ENCODE peak calls at places on chromosomes 6 and 20, in nine cellular contexts. One of them, this sample, is unnamed.

GRCh38 chr20:36532388-36532787 is 8.9 kb upstream of the MYL9 start:
- DNase-seq in IMR-90: no peak
- DNase-seq in mammary epithelial cell: no peak
- DNase-seq in PC-3: no peak
- DNase-seq in neural progenitor cell: no peak
- DNase-seq in hepatocyte: no peak
- DNase-seq in fibroblast of lung: no peak
- DNase-seq in PC-9: no peak
- DNase-seq in SK-N-SH: no peak
- DNase-seq in this sample: no peak

GRCh38 chr6:140921366-140922226 is 1211.1 kb upstream of the GJE1 start:
- DNase-seq in IMR-90: peak; percentile 86
- DNase-seq in fibroblast of lung: peak; percentile 88
- DNase-seq in hepatocyte: peak; percentile 79
- DNase-seq in PC-9: peak; percentile 70
- DNase-seq in neural progenitor cell: peak; percentile 58
- DNase-seq in mammary epithelial cell: peak; percentile 89
- DNase-seq in PC-3: peak; percentile 89
- DNase-seq in SK-N-SH: peak; percentile 13
- DNase-seq in this sample: peak; percentile 14

GRCh38 chr6:160973311-160973710 is 18.3 kb upstream of the MAP3K4 start:
- DNase-seq in PC-9: no peak
- DNase-seq in mammary epithelial cell: no peak
- DNase-seq in SK-N-SH: peak; percentile 51
- DNase-seq in PC-3: no peak
- DNase-seq in neural progenitor cell: no peak
- DNase-seq in fibroblast of lung: peak; percentile 27
- DNase-seq in IMR-90: peak; percentile 81
- DNase-seq in hepatocyte: peak; percentile 60
- DNase-seq in this sample: no peak

GRCh38 chr6:50520862-50521261 is 192.5 kb upstream of the TFAP2D start:
- DNase-seq in fibroblast of lung: no peak
- DNase-seq in PC-9: no peak
- DNase-seq in SK-N-SH: no peak
- DNase-seq in PC-3: no peak
- DNase-seq in hepatocyte: no peak
- DNase-seq in neural progenitor cell: peak; percentile 77
- DNase-seq in IMR-90: no peak
- DNase-seq in mammary epithelial cell: no peak
- DNase-seq in this sample: no peak

GRCh38 chr6:106608080-106608668 is 21.1 kb downstream of the RTN4IP1 start:
- DNase-seq in IMR-90: peak; percentile 49
- DNase-seq in hepatocyte: peak; percentile 70
- DNase-seq in PC-9: peak; percentile 47
- DNase-seq in SK-N-SH: peak; percentile 51
- DNase-seq in fibroblast of lung: peak; percentile 51
- DNase-seq in neural progenitor cell: peak; percentile 65
- DNase-seq in PC-3: peak; percentile 76
- DNase-seq in mammary epithelial cell: peak; percentile 66
- DNase-seq in this sample: peak; percentile 53

GRCh38 chr20:34075647-34076046 is 36.4 kb downstream of the EIF2S2 start:
- DNase-seq in hepatocyte: no peak
- DNase-seq in IMR-90: no peak
- DNase-seq in neural progenitor cell: no peak
- DNase-seq in mammary epithelial cell: no peak
- DNase-seq in fibroblast of lung: no peak
- DNase-seq in PC-3: no peak
- DNase-seq in PC-9: no peak
- DNase-seq in SK-N-SH: no peak
- DNase-seq in this sample: no peak

GRCh38 chr6:109743739-109744138 is 52.6 kb downstream of the FIG4 start:
- DNase-seq in neural progenitor cell: no peak
- DNase-seq in fibroblast of lung: peak; percentile 76
- DNase-seq in PC-3: peak; percentile 77
- DNase-seq in SK-N-SH: no peak
- DNase-seq in mammary epithelial cell: peak; percentile 62
- DNase-seq in PC-9: peak; percentile 65
- DNase-seq in hepatocyte: no peak
- DNase-seq in IMR-90: peak; percentile 87
- DNase-seq in this sample: peak; percentile 73

GRCh38 chr20:41499961-41500725 is 118.0 kb downstream of the CHD6 start:
- DNase-seq in hepatocyte: no peak
- DNase-seq in PC-9: no peak
- DNase-seq in PC-3: no peak
- DNase-seq in mammary epithelial cell: no peak
- DNase-seq in fibroblast of lung: peak; percentile 39
- DNase-seq in neural progenitor cell: no peak
- DNase-seq in SK-N-SH: no peak
- DNase-seq in IMR-90: no peak
- DNase-seq in this sample: peak; percentile 6

GRCh38 chr6:2819115-2819514 is 22.5 kb downstream of the SERPINB1 start:
- DNase-seq in PC-9: no peak
- DNase-seq in SK-N-SH: no peak
- DNase-seq in neural progenitor cell: no peak
- DNase-seq in hepatocyte: no peak
- DNase-seq in PC-3: no peak
- DNase-seq in mammary epithelial cell: no peak
- DNase-seq in fibroblast of lung: no peak
- DNase-seq in IMR-90: no peak
- DNase-seq in this sample: no peak

GRCh38 chr6:169639653-169640278 is 62.1 kb downstream of the WDR27 start:
- DNase-seq in hepatocyte: no peak
- DNase-seq in fibroblast of lung: no peak
- DNase-seq in IMR-90: no peak
- DNase-seq in PC-3: no peak
- DNase-seq in PC-9: no peak
- DNase-seq in neural progenitor cell: peak; percentile 32
- DNase-seq in SK-N-SH: no peak
- DNase-seq in mammary epithelial cell: no peak
- DNase-seq in this sample: no peak

GRCh38 chr6:144106206-144106605 is 10.8 kb upstream of the SF3B5 start:
- DNase-seq in PC-3: no peak
- DNase-seq in mammary epithelial cell: no peak
- DNase-seq in fibroblast of lung: peak; percentile 9
- DNase-seq in hepatocyte: no peak
- DNase-seq in SK-N-SH: no peak
- DNase-seq in PC-9: no peak
- DNase-seq in IMR-90: no peak
- DNase-seq in neural progenitor cell: no peak
- DNase-seq in this sample: no peak

DNA sequence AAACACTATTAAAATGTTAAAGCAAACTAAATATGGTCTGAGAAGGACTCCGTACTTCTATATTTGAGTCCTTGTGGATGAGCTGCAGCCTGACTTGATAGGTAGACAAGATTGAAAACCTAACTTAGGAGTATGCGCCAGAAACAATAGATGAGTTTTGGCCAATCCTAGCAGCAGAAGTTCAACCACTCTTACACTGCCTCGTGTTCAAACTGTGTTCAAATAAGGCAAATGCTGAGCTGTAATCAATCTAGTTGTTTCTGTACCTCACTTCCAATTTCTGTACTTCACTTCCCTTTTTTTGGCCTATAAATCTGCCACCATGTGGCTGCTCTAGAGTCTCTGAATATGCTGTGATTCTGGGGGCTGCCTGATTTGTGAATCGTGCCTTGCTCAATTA is 13.2 kb upstream of the SERINC1 start:
- DNase-seq in neural progenitor cell: peak; percentile 33
- DNase-seq in mammary epithelial cell: no peak
- DNase-seq in IMR-90: no peak
- DNase-seq in PC-3: no peak
- DNase-seq in PC-9: no peak
- DNase-seq in SK-N-SH: no peak
- DNase-seq in fibroblast of lung: no peak
- DNase-seq in hepatocyte: no peak
- DNase-seq in this sample: no peak
- H4K20me1 ChIP-seq in neural progenitor cell: peaks cover 46% of the 10 kb centered on the region
- H4K20me1 ChIP-seq in mammary epithelial cell: no peaks in the 10 kb centered on the region
- H4K20me1 ChIP-seq in IMR-90: no peaks in the 10 kb centered on the region
- H4K20me1 ChIP-seq in PC-3: no peaks in the 10 kb centered on the region
- H4K20me1 ChIP-seq in PC-9: no peaks in the 10 kb centered on the region
- H4K20me1 ChIP-seq in SK-N-SH: no peaks in the 10 kb centered on the region
- H4K20me1 ChIP-seq in fibroblast of lung: no peaks in the 10 kb centered on the region
- H4K20me1 ChIP-seq in hepatocyte: no peaks in the 10 kb centered on the region
- H4K20me1 ChIP-seq in this sample: no peaks in the 10 kb centered on the region

DNA sequence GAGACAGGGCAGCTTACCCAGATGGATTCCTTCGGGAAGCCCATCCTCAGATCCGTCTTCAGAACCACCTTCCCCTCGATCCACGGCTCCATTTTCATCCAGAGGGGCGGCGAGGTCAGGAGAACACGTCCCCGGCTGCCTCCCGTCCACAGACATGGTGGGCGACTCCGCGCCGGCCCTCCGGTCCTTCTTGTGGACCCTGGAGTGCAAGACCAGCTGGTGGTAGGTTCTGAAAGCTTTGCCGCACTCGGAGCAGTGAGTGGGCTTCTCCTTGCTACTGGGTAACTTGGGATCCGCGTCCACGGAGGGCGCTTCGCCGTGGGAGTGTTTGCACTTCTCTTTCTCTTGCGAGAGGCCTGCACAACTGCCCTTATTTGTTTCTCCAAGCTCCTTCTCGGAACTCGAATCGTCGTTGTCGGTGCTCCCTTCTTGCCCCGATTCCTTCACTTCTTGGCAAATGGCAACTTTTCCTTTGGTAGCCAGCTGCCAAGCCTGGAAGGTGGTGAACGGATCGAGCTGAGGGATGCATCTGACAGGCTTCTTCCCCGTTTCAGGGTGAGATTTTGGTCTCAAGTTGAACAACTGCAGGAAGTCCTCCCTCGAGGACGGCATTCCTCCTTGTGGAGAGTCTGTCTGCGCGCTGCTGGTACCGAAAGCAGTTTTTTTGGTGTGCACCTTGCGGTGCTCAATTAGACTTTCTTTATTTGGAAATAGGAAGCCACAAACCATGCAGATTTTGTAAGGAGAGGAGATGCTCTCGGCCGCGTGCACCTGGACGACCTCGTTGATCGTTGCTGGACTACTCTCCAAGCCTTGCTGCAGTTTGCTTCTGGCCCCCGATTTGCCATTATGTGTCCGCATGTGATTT is 12.0 kb downstream of the ZNF217 start:
- DNase-seq in PC-9: no peak
- DNase-seq in PC-3: peak; percentile 57
- DNase-seq in fibroblast of lung: no peak
- DNase-seq in IMR-90: no peak
- DNase-seq in neural progenitor cell: no peak
- DNase-seq in hepatocyte: no peak
- DNase-seq in SK-N-SH: no peak
- DNase-seq in mammary epithelial cell: no peak
- DNase-seq in this sample: no peak
- H4K20me1 ChIP-seq in PC-9: no peaks in the 10 kb centered on the region
- H4K20me1 ChIP-seq in PC-3: peaks cover 17% of the 10 kb centered on the region
- H4K20me1 ChIP-seq in fibroblast of lung: no peaks in the 10 kb centered on the region
- H4K20me1 ChIP-seq in IMR-90: peaks cover 55% of the 10 kb centered on the region
- H4K20me1 ChIP-seq in neural progenitor cell: peaks cover 98% of the 10 kb centered on the region
- H4K20me1 ChIP-seq in hepatocyte: no peaks in the 10 kb centered on the region
- H4K20me1 ChIP-seq in SK-N-SH: peaks cover 20% of the 10 kb centered on the region
- H4K20me1 ChIP-seq in mammary epithelial cell: no peaks in the 10 kb centered on the region
- H4K20me1 ChIP-seq in this sample: no peaks in the 10 kb centered on the region

GRCh38 chr6:925656-926213 is 232.8 kb upstream of the EXOC2 start:
- DNase-seq in SK-N-SH: no peak
- DNase-seq in mammary epithelial cell: peak; percentile 6
- DNase-seq in IMR-90: no peak
- DNase-seq in PC-3: no peak
- DNase-seq in fibroblast of lung: no peak
- DNase-seq in PC-9: no peak
- DNase-seq in neural progenitor cell: no peak
- DNase-seq in hepatocyte: no peak
- DNase-seq in this sample: no peak
- H4K20me1 ChIP-seq in SK-N-SH: no peaks in the 10 kb centered on the region
- H4K20me1 ChIP-seq in mammary epithelial cell: no peaks in the 10 kb centered on the region
- H4K20me1 ChIP-seq in IMR-90: no peaks in the 10 kb centered on the region
- H4K20me1 ChIP-seq in PC-3: no peaks in the 10 kb centered on the region
- H4K20me1 ChIP-seq in fibroblast of lung: no peaks in the 10 kb centered on the region
- H4K20me1 ChIP-seq in PC-9: no peaks in the 10 kb centered on the region
- H4K20me1 ChIP-seq in neural progenitor cell: no peaks in the 10 kb centered on the region
- H4K20me1 ChIP-seq in hepatocyte: no peaks in the 10 kb centered on the region
- H4K20me1 ChIP-seq in this sample: no peaks in the 10 kb centered on the region

GRCh38 chr6:14634072-14634471 is 516.5 kb downstream of the CD83 start:
- DNase-seq in fibroblast of lung: no peak
- DNase-seq in PC-3: no peak
- DNase-seq in mammary epithelial cell: no peak
- DNase-seq in SK-N-SH: no peak
- DNase-seq in neural progenitor cell: no peak
- DNase-seq in IMR-90: no peak
- DNase-seq in hepatocyte: no peak
- DNase-seq in PC-9: no peak
- DNase-seq in this sample: no peak

GRCh38 chr6:14635195-14635594 is 517.6 kb downstream of the CD83 start:
- DNase-seq in IMR-90: no peak
- DNase-seq in hepatocyte: no peak
- DNase-seq in fibroblast of lung: no peak
- DNase-seq in mammary epithelial cell: peak; percentile 8
- DNase-seq in PC-3: no peak
- DNase-seq in PC-9: no peak
- DNase-seq in neural progenitor cell: no peak
- DNase-seq in SK-N-SH: no peak
- DNase-seq in this sample: no peak

GRCh38 chr6:14633453-14633852 is 515.9 kb downstream of the CD83 start:
- DNase-seq in neural progenitor cell: no peak
- DNase-seq in PC-9: no peak
- DNase-seq in PC-3: no peak
- DNase-seq in IMR-90: no peak
- DNase-seq in hepatocyte: no peak
- DNase-seq in SK-N-SH: no peak
- DNase-seq in mammary epithelial cell: no peak
- DNase-seq in fibroblast of lung: no peak
- DNase-seq in this sample: no peak

GRCh38 chr6:14638562-14638931 is 521.0 kb downstream of the CD83 start:
- DNase-seq in neural progenitor cell: no peak
- DNase-seq in PC-3: no peak
- DNase-seq in hepatocyte: no peak
- DNase-seq in mammary epithelial cell: no peak
- DNase-seq in fibroblast of lung: no peak
- DNase-seq in PC-9: no peak
- DNase-seq in SK-N-SH: no peak
- DNase-seq in IMR-90: no peak
- DNase-seq in this sample: no peak

GRCh38 chr6:14635933-14636599 is 518.5 kb downstream of the CD83 start:
- DNase-seq in neural progenitor cell: no peak
- DNase-seq in hepatocyte: no peak
- DNase-seq in mammary epithelial cell: no peak
- DNase-seq in PC-3: no peak
- DNase-seq in IMR-90: no peak
- DNase-seq in PC-9: no peak
- DNase-seq in SK-N-SH: no peak
- DNase-seq in fibroblast of lung: no peak
- DNase-seq in this sample: no peak
- H4K20me1 ChIP-seq in neural progenitor cell: no peaks in the 10 kb centered on the region
- H4K20me1 ChIP-seq in hepatocyte: no peaks in the 10 kb centered on the region
- H4K20me1 ChIP-seq in mammary epithelial cell: no peaks in the 10 kb centered on the region
- H4K20me1 ChIP-seq in PC-3: no peaks in the 10 kb centered on the region
- H4K20me1 ChIP-seq in IMR-90: no peaks in the 10 kb centered on the region
- H4K20me1 ChIP-seq in PC-9: no peaks in the 10 kb centered on the region
- H4K20me1 ChIP-seq in SK-N-SH: no peaks in the 10 kb centered on the region
- H4K20me1 ChIP-seq in fibroblast of lung: no peaks in the 10 kb centered on the region
- H4K20me1 ChIP-seq in this sample: no peaks in the 10 kb centered on the region